ENCODE peak calls at places on chromosomes 5 and 9, in four cellular contexts. One of them, this sample, is unnamed.

GRCh38 chr5:138668981-138669380 is 84.2 kb upstream of the CTNNA1 start:
- DNase-seq in glomerular endothelial cell: no peak
- DNase-seq in Panc1: no peak
- DNase-seq in dorsolateral prefrontal cortex: no peak
- DNase-seq in this sample: no peak

GRCh38 chr9:13479071-13479470 is 199.6 kb upstream of the MPDZ start:
- DNase-seq in glomerular endothelial cell: no peak
- DNase-seq in Panc1: no peak
- DNase-seq in dorsolateral prefrontal cortex: no peak
- DNase-seq in this sample: no peak

GRCh38 chr5:180074462-180074861 is 2.9 kb upstream of the RNF130 start:
- DNase-seq in glomerular endothelial cell: no peak
- DNase-seq in Panc1: no peak
- DNase-seq in dorsolateral prefrontal cortex: no peak
- DNase-seq in this sample: no peak

GRCh38 chr5:368162-369084 is 46.9 kb downstream of the AHRR start:
- DNase-seq in glomerular endothelial cell: no peak
- DNase-seq in Panc1: no peak
- DNase-seq in dorsolateral prefrontal cortex: no peak
- DNase-seq in this sample: no peak

GRCh38 chr5:74767579-74767913 is 497 bp downstream of the NSA2 start:
- DNase-seq in glomerular endothelial cell: peak; percentile 22
- DNase-seq in Panc1: no peak
- DNase-seq in dorsolateral prefrontal cortex: no peak
- DNase-seq in this sample: peak; percentile 1

GRCh38 chr5:102561894-102562760 is 63.3 kb upstream of the SLCO6A1 start:
- DNase-seq in glomerular endothelial cell: no peak
- DNase-seq in Panc1: no peak
- DNase-seq in dorsolateral prefrontal cortex: no peak
- DNase-seq in this sample: no peak

GRCh38 chr9:89808076-89808701 is 203.4 kb downstream of the GADD45G start:
- DNase-seq in glomerular endothelial cell: no peak
- DNase-seq in Panc1: no peak
- DNase-seq in dorsolateral prefrontal cortex: no peak
- DNase-seq in this sample: no peak

GRCh38 chr9:79012561-79012960 is 559.2 kb upstream of the TLE4 start:
- DNase-seq in glomerular endothelial cell: peak; percentile 29
- DNase-seq in Panc1: no peak
- DNase-seq in dorsolateral prefrontal cortex: no peak
- DNase-seq in this sample: no peak

GRCh38 chr5:170874017-170874416 is 12.2 kb downstream of the RANBP17 start:
- DNase-seq in glomerular endothelial cell: no peak
- DNase-seq in Panc1: no peak
- DNase-seq in dorsolateral prefrontal cortex: no peak
- DNase-seq in this sample: no peak

GRCh38 chr9:95003694-95004451 is 277.4 kb downstream of the AOPEP start:
- DNase-seq in glomerular endothelial cell: no peak
- DNase-seq in Panc1: no peak
- DNase-seq in dorsolateral prefrontal cortex: no peak
- DNase-seq in this sample: no peak

GRCh38 chr9:5375091-5375490 is 35.4 kb upstream of the RLN1 start:
- DNase-seq in glomerular endothelial cell: no peak
- DNase-seq in Panc1: no peak
- DNase-seq in dorsolateral prefrontal cortex: no peak
- DNase-seq in this sample: no peak

GRCh38 chr9:121985792-121986494 is 107.2 kb downstream of the TTLL11 start:
- DNase-seq in glomerular endothelial cell: no peak
- DNase-seq in Panc1: no peak
- DNase-seq in dorsolateral prefrontal cortex: peak; percentile 35
- DNase-seq in this sample: no peak

GRCh38 chr5:58986281-58986680 is 403.4 kb downstream of the RAB3C start:
- DNase-seq in glomerular endothelial cell: no peak
- DNase-seq in Panc1: no peak
- DNase-seq in dorsolateral prefrontal cortex: no peak
- DNase-seq in this sample: no peak

GRCh38 chr5:66558562-66558961 is 37.6 kb upstream of the MAST4 start:
- DNase-seq in glomerular endothelial cell: no peak
- DNase-seq in Panc1: no peak
- DNase-seq in dorsolateral prefrontal cortex: no peak
- DNase-seq in this sample: no peak

GRCh38 chr9:124665391-124666058 is 105.6 kb downstream of the NR6A1 start:
- DNase-seq in glomerular endothelial cell: no peak
- DNase-seq in Panc1: no peak
- DNase-seq in dorsolateral prefrontal cortex: no peak
- DNase-seq in this sample: no peak

GRCh38 chr5:61295365-61295764 is 36.7 kb upstream of the ZSWIM6 start:
- DNase-seq in glomerular endothelial cell: no peak
- DNase-seq in Panc1: no peak
- DNase-seq in dorsolateral prefrontal cortex: no peak
- DNase-seq in this sample: no peak

GRCh38 chr5:102600964-102601363 is 102.2 kb upstream of the SLCO6A1 start:
- DNase-seq in glomerular endothelial cell: no peak
- DNase-seq in Panc1: no peak
- DNase-seq in dorsolateral prefrontal cortex: no peak
- DNase-seq in this sample: no peak

GRCh38 chr5:135373747-135374515 is 25.1 kb downstream of the MACROH2A1 start:
- DNase-seq in glomerular endothelial cell: no peak
- DNase-seq in Panc1: no peak
- DNase-seq in dorsolateral prefrontal cortex: no peak
- DNase-seq in this sample: no peak

GRCh38 chr9:21443849-21444625 is 3.8 kb downstream of the IFNA1 start:
- DNase-seq in glomerular endothelial cell: no peak
- DNase-seq in Panc1: no peak
- DNase-seq in dorsolateral prefrontal cortex: no peak
- DNase-seq in this sample: no peak

GRCh38 chr9:35115680-35116538 is at the start of gene ATOSB:
- DNase-seq in glomerular endothelial cell: peak; percentile 81
- DNase-seq in Panc1: peak; percentile 80
- DNase-seq in dorsolateral prefrontal cortex: peak; percentile 65
- DNase-seq in this sample: peak; percentile 88

This sample was measured in SK-N-MC.